ENCODE peak calls at places on chromosomes 12 and 14, in five cellular contexts. G, F, E, U and B are unnamed samples. For H3K4me1, the result is how much of the 10 kb centered on the place peaks cover.

GRCh38 chr14:33934043-33934750 is 16.7 kb downstream of the EGLN3 start:
- DNase-seq in G (no peak), U (no peak), F (no peak), E (no peak), B (no peak)

GRCh38 chr12:64006211-64006610 is 161.7 kb downstream of the SRGAP1 start:
- DNase-seq in F (no peak), E (no peak), U (no peak), G (peak), B (peak)

GRCh38 chr14:64971890-64972785 is at the start of gene RAB15:
- DNase-seq in U (peak), E (peak), G (peak), F (no peak), B (peak)

GRCh38 chr12:50276912-50277671 is 6.2 kb downstream of the LIMA1 start:
- DNase-seq in G (peak), U (no peak), E (no peak), F (no peak), B (no peak)

GRCh38 chr12:12952036-12952435 is at the start of gene GPRC5D:
- DNase-seq in U (no peak), G (no peak), E (no peak), F (no peak), B (no peak)

GRCh38 chr12:49707812-49708147 is 575 bp upstream of the FMNL3 start:
- DNase-seq in F (no peak), E (no peak), G (no peak), U (no peak), B (no peak)

GRCh38 chr14:31326111-31326510 is 94.2 kb downstream of the HEATR5A start:
- DNase-seq in G (peak), E (no peak), F (peak), U (no peak), B (peak)

GRCh38 chr12:109111775-109112491 is 4.5 kb upstream of the ACACB start:
- DNase-seq in F (peak), U (peak), E (peak), G (peak), B (peak)

GRCh38 chr12:25307818-25308217 is 57.1 kb upstream of the KRAS start:
- DNase-seq in G (peak), E (no peak), U (no peak), F (no peak), B (no peak)

GRCh38 chr12:51838036-51838435 is 10.5 kb downstream of the FIGNL2 start:
- DNase-seq in U (peak), F (no peak), E (peak), G (no peak), B (no peak)

GRCh38 chr12:111437816-111438454 is 32.2 kb downstream of the SH2B3 start:
- DNase-seq in F (no peak), E (no peak), G (peak), U (peak), B (peak)

GRCh38 chr12:50248406-50248805 is 34.9 kb downstream of the LIMA1 start:
- DNase-seq in E (no peak), U (no peak), G (no peak), F (no peak), B (no peak)

GRCh38 chr14:65329481-65329880 is 83.0 kb upstream of the FUT8 start:
- DNase-seq in E (no peak), U (no peak), G (no peak), F (no peak), B (no peak)

GRCh38 chr14:103889313-103890051 is 38.8 kb upstream of the TDRD9 start:
- DNase-seq in E (no peak), G (peak), U (no peak), F (peak), B (no peak)
- H3K4me1 ChIP-seq in E (under half), G (under half), U (under half), F (half or more), B (under half)

GRCh38 chr14:30177776-30178175 is 250.1 kb upstream of the PRKD1 start:
- DNase-seq in G (no peak), U (no peak), F (no peak), E (no peak), B (no peak)
- H3K9ac ChIP-seq in G (no peak), U (no peak), F (no peak), E (no peak), B (no peak)

GRCh38 chr12:95201056-95201670 is 16.1 kb downstream of the FGD6 start:
- DNase-seq in F (no peak), U (no peak), E (no peak), G (peak), B (peak)
- H3K4me1 ChIP-seq in F (under half), U (under half), E (under half), G (under half), B (under half)

DNA sequence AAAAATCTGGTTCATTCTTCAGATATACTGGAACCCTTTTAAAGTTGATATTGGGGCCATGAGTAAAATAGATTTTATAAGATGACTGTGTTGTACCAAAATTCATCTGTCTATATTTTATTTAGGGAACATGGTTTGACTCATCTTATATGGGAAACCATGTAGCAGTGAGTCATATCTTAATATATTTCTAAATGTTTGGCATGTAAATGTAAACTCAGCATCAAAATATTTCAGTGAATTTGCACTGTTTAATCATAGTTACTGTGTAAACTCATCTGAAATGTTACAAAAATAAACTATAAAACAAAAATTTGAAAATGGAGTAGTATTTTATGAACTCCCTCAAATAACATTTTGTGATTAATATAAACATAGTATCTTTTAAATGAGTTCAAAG is 14.2 kb downstream of the PTGER2 start:
- DNase-seq in U (no peak), G (peak), F (no peak), E (no peak), B (peak)
- H3K9ac ChIP-seq in U (no peak), G (no peak), F (no peak), E (no peak), B (no peak)

GRCh38 chr12:2451497-2451896 is 343.3 kb upstream of the FKBP4 start:
- DNase-seq in F (no peak), E (no peak), G (no peak), U (no peak), B (no peak)
- H3K4me1 ChIP-seq in F (under half), E (under half), G (under half), U (under half), B (under half)

DNA sequence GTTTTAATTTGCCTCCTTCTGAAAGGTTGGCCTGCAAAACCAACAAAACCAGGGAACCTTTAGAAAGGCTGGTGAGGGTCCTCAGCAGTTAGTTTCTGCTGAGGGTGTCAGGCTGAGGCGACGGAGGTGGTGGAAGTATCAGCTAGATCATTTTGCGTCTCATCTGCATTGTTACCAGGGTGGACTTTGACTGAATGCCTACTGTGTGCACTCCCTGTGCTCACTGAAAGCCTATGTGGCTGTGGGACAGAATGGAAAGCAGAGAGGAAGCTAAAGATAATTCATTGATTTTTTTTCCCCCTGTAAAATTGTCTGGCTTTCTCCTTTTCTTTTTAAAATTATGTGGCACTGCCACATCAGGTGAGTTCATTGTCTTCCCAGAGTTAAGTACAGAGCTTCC is 68.4 kb upstream of the SRSF5 start:
- DNase-seq in E (no peak), F (no peak), G (no peak), U (peak), B (no peak)
- H3K9ac ChIP-seq in E (no peak), F (no peak), G (no peak), U (no peak), B (no peak)

GRCh38 chr14:24816011-24816928 is 182.3 kb upstream of the GZMB start:
- DNase-seq in F (peak), U (no peak), E (no peak), G (peak), B (peak)

GRCh38 chr14:24814944-24815343 is 181.0 kb upstream of the GZMB start:
- DNase-seq in E (no peak), F (no peak), G (no peak), U (no peak), B (no peak)

GRCh38 chr14:24815543-24815942 is 181.6 kb upstream of the GZMB start:
- DNase-seq in E (no peak), F (no peak), G (no peak), U (no peak), B (no peak)

GRCh38 chr14:24813819-24814259 is 179.8 kb upstream of the GZMB start:
- DNase-seq in U (no peak), G (no peak), F (peak), E (no peak), B (no peak)

GRCh38 chr14:24813089-24813815 is 179.3 kb upstream of the GZMB start:
- DNase-seq in U (no peak), F (no peak), G (no peak), E (no peak), B (no peak)
- H3K4me1 ChIP-seq in U (under half), F (half or more), G (under half), E (under half), B (under half)